ENCODE peak calls at places on chromosomes 16 and 17, in eight cellular contexts. One of them, this sample, is unnamed.

GRCh38 chr17:68576137-68576536 is 25.0 kb downstream of the FAM20A start:
- DNase-seq in hepatocyte: no peak
- DNase-seq in osteocyte: no peak
- DNase-seq in B cell: no peak
- DNase-seq in NCI-H1105 treated with DMSO at 0.1 percent for 48 hours: no peak
- DNase-seq in stimulated activated CD4-positive, alpha-beta T cell treated with anti-CD3 and anti-CD28 coated beads, Interleukin-15, amount 100 ng/mL, for 48 hours: no peak
- DNase-seq in pancreas: no peak
- DNase-seq in CD4-positive, alpha-beta T cell: no peak
- DNase-seq in this sample: no peak

GRCh38 chr17:2101448-2102257 is 46.8 kb downstream of the HIC1 start:
- DNase-seq in hepatocyte: no peak
- DNase-seq in osteocyte: no peak
- DNase-seq in B cell: no peak
- DNase-seq in NCI-H1105 treated with DMSO at 0.1 percent for 48 hours: peak
- DNase-seq in stimulated activated CD4-positive, alpha-beta T cell treated with anti-CD3 and anti-CD28 coated beads, Interleukin-15, amount 100 ng/mL, for 48 hours: peak
- DNase-seq in pancreas: peak
- DNase-seq in CD4-positive, alpha-beta T cell: no peak
- DNase-seq in this sample: peak

GRCh38 chr17:77489898-77490265 is 349.1 kb downstream of the SEC14L1 start:
- DNase-seq in hepatocyte: no peak
- DNase-seq in osteocyte: no peak
- DNase-seq in B cell: no peak
- DNase-seq in NCI-H1105 treated with DMSO at 0.1 percent for 48 hours: no peak
- DNase-seq in stimulated activated CD4-positive, alpha-beta T cell treated with anti-CD3 and anti-CD28 coated beads, Interleukin-15, amount 100 ng/mL, for 48 hours: no peak
- DNase-seq in pancreas: peak
- DNase-seq in CD4-positive, alpha-beta T cell: no peak
- DNase-seq in this sample: no peak

GRCh38 chr16:57711-58110 is 4.1 kb downstream of the SNRNP25 start:
- DNase-seq in hepatocyte: no peak
- DNase-seq in osteocyte: no peak
- DNase-seq in B cell: peak
- DNase-seq in NCI-H1105 treated with DMSO at 0.1 percent for 48 hours: no peak
- DNase-seq in stimulated activated CD4-positive, alpha-beta T cell treated with anti-CD3 and anti-CD28 coated beads, Interleukin-15, amount 100 ng/mL, for 48 hours: no peak
- DNase-seq in pancreas: peak
- DNase-seq in CD4-positive, alpha-beta T cell: no peak
- DNase-seq in this sample: no peak

GRCh38 chr17:68776451-68776850 is 175.3 kb upstream of the FAM20A start:
- DNase-seq in hepatocyte: no peak
- DNase-seq in osteocyte: no peak
- DNase-seq in B cell: no peak
- DNase-seq in NCI-H1105 treated with DMSO at 0.1 percent for 48 hours: no peak
- DNase-seq in stimulated activated CD4-positive, alpha-beta T cell treated with anti-CD3 and anti-CD28 coated beads, Interleukin-15, amount 100 ng/mL, for 48 hours: no peak
- DNase-seq in pancreas: no peak
- DNase-seq in CD4-positive, alpha-beta T cell: no peak
- DNase-seq in this sample: no peak

GRCh38 chr17:47695664-47696376 is 1.9 kb downstream of the TBKBP1 start:
- DNase-seq in hepatocyte: no peak
- DNase-seq in osteocyte: no peak
- DNase-seq in B cell: peak
- DNase-seq in NCI-H1105 treated with DMSO at 0.1 percent for 48 hours: no peak
- DNase-seq in stimulated activated CD4-positive, alpha-beta T cell treated with anti-CD3 and anti-CD28 coated beads, Interleukin-15, amount 100 ng/mL, for 48 hours: no peak
- DNase-seq in pancreas: no peak
- DNase-seq in CD4-positive, alpha-beta T cell: no peak
- DNase-seq in this sample: no peak

GRCh38 chr17:1787301-1787902 is 25.5 kb downstream of the SERPINF1 start:
- DNase-seq in hepatocyte: peak
- DNase-seq in osteocyte: peak
- DNase-seq in B cell: no peak
- DNase-seq in NCI-H1105 treated with DMSO at 0.1 percent for 48 hours: no peak
- DNase-seq in stimulated activated CD4-positive, alpha-beta T cell treated with anti-CD3 and anti-CD28 coated beads, Interleukin-15, amount 100 ng/mL, for 48 hours: no peak
- DNase-seq in pancreas: peak
- DNase-seq in CD4-positive, alpha-beta T cell: no peak
- DNase-seq in this sample: no peak

GRCh38 chr17:80365983-80366382 is 49.0 kb upstream of the ENDOV start:
- DNase-seq in hepatocyte: no peak
- DNase-seq in osteocyte: no peak
- DNase-seq in B cell: no peak
- DNase-seq in NCI-H1105 treated with DMSO at 0.1 percent for 48 hours: no peak
- DNase-seq in stimulated activated CD4-positive, alpha-beta T cell treated with anti-CD3 and anti-CD28 coated beads, Interleukin-15, amount 100 ng/mL, for 48 hours: no peak
- DNase-seq in pancreas: no peak
- DNase-seq in CD4-positive, alpha-beta T cell: no peak
- DNase-seq in this sample: no peak

GRCh38 chr17:41592601-41593305 is 6.1 kb upstream of the KRT14 start:
- DNase-seq in hepatocyte: no peak
- DNase-seq in osteocyte: no peak
- DNase-seq in B cell: no peak
- DNase-seq in NCI-H1105 treated with DMSO at 0.1 percent for 48 hours: no peak
- DNase-seq in stimulated activated CD4-positive, alpha-beta T cell treated with anti-CD3 and anti-CD28 coated beads, Interleukin-15, amount 100 ng/mL, for 48 hours: no peak
- DNase-seq in pancreas: no peak
- DNase-seq in CD4-positive, alpha-beta T cell: no peak
- DNase-seq in this sample: no peak

GRCh38 chr16:84700518-84701277 is 898 bp downstream of the USP10 start:
- DNase-seq in hepatocyte: peak
- DNase-seq in osteocyte: no peak
- DNase-seq in B cell: no peak
- DNase-seq in NCI-H1105 treated with DMSO at 0.1 percent for 48 hours: no peak
- DNase-seq in stimulated activated CD4-positive, alpha-beta T cell treated with anti-CD3 and anti-CD28 coated beads, Interleukin-15, amount 100 ng/mL, for 48 hours: no peak
- DNase-seq in pancreas: no peak
- DNase-seq in CD4-positive, alpha-beta T cell: peak
- DNase-seq in this sample: peak

GRCh38 chr17:74712756-74713155 is at the start of gene CD300LF:
- DNase-seq in hepatocyte: no peak
- DNase-seq in osteocyte: no peak
- DNase-seq in B cell: peak
- DNase-seq in NCI-H1105 treated with DMSO at 0.1 percent for 48 hours: no peak
- DNase-seq in stimulated activated CD4-positive, alpha-beta T cell treated with anti-CD3 and anti-CD28 coated beads, Interleukin-15, amount 100 ng/mL, for 48 hours: no peak
- DNase-seq in pancreas: no peak
- DNase-seq in CD4-positive, alpha-beta T cell: no peak
- DNase-seq in this sample: no peak

GRCh38 chr17:41308918-41309359 is at the start of gene KRTAP16-1:
- DNase-seq in hepatocyte: no peak
- DNase-seq in osteocyte: no peak
- DNase-seq in B cell: no peak
- DNase-seq in NCI-H1105 treated with DMSO at 0.1 percent for 48 hours: no peak
- DNase-seq in stimulated activated CD4-positive, alpha-beta T cell treated with anti-CD3 and anti-CD28 coated beads, Interleukin-15, amount 100 ng/mL, for 48 hours: peak
- DNase-seq in pancreas: peak
- DNase-seq in CD4-positive, alpha-beta T cell: no peak
- DNase-seq in this sample: peak

GRCh38 chr16:51759999-51760398 is 608.9 kb upstream of the SALL1 start:
- DNase-seq in hepatocyte: no peak
- DNase-seq in osteocyte: no peak
- DNase-seq in B cell: no peak
- DNase-seq in NCI-H1105 treated with DMSO at 0.1 percent for 48 hours: no peak
- DNase-seq in stimulated activated CD4-positive, alpha-beta T cell treated with anti-CD3 and anti-CD28 coated beads, Interleukin-15, amount 100 ng/mL, for 48 hours: no peak
- DNase-seq in pancreas: no peak
- DNase-seq in CD4-positive, alpha-beta T cell: no peak
- DNase-seq in this sample: no peak

GRCh38 chr17:43550754-43551153 is 4.6 kb upstream of the ETV4 start:
- DNase-seq in hepatocyte: no peak
- DNase-seq in osteocyte: no peak
- DNase-seq in B cell: no peak
- DNase-seq in NCI-H1105 treated with DMSO at 0.1 percent for 48 hours: no peak
- DNase-seq in stimulated activated CD4-positive, alpha-beta T cell treated with anti-CD3 and anti-CD28 coated beads, Interleukin-15, amount 100 ng/mL, for 48 hours: no peak
- DNase-seq in pancreas: no peak
- DNase-seq in CD4-positive, alpha-beta T cell: no peak
- DNase-seq in this sample: no peak

GRCh38 chr16:4660454-4661007 is 32.8 kb upstream of the NUDT16L1 start:
- DNase-seq in hepatocyte: peak
- DNase-seq in osteocyte: no peak
- DNase-seq in B cell: no peak
- DNase-seq in NCI-H1105 treated with DMSO at 0.1 percent for 48 hours: no peak
- DNase-seq in stimulated activated CD4-positive, alpha-beta T cell treated with anti-CD3 and anti-CD28 coated beads, Interleukin-15, amount 100 ng/mL, for 48 hours: peak
- DNase-seq in pancreas: no peak
- DNase-seq in CD4-positive, alpha-beta T cell: peak
- DNase-seq in this sample: peak

GRCh38 chr17:13135496-13135895 is 117.7 kb upstream of the ELAC2 start:
- DNase-seq in hepatocyte: no peak
- DNase-seq in osteocyte: no peak
- DNase-seq in B cell: no peak
- DNase-seq in NCI-H1105 treated with DMSO at 0.1 percent for 48 hours: no peak
- DNase-seq in stimulated activated CD4-positive, alpha-beta T cell treated with anti-CD3 and anti-CD28 coated beads, Interleukin-15, amount 100 ng/mL, for 48 hours: no peak
- DNase-seq in pancreas: no peak
- DNase-seq in CD4-positive, alpha-beta T cell: no peak
- DNase-seq in this sample: no peak

GRCh38 chr16:2257726-2258125 is 6.3 kb upstream of the ECI1 start:
- DNase-seq in hepatocyte: no peak
- DNase-seq in osteocyte: no peak
- DNase-seq in B cell: no peak
- DNase-seq in NCI-H1105 treated with DMSO at 0.1 percent for 48 hours: no peak
- DNase-seq in stimulated activated CD4-positive, alpha-beta T cell treated with anti-CD3 and anti-CD28 coated beads, Interleukin-15, amount 100 ng/mL, for 48 hours: no peak
- DNase-seq in pancreas: peak
- DNase-seq in CD4-positive, alpha-beta T cell: no peak
- DNase-seq in this sample: no peak

GRCh38 chr17:32936894-32937500 is 9.0 kb downstream of the TMEM98 start:
- DNase-seq in hepatocyte: peak
- DNase-seq in osteocyte: no peak
- DNase-seq in B cell: peak
- DNase-seq in NCI-H1105 treated with DMSO at 0.1 percent for 48 hours: peak
- DNase-seq in stimulated activated CD4-positive, alpha-beta T cell treated with anti-CD3 and anti-CD28 coated beads, Interleukin-15, amount 100 ng/mL, for 48 hours: peak
- DNase-seq in pancreas: peak
- DNase-seq in CD4-positive, alpha-beta T cell: peak
- DNase-seq in this sample: peak

GRCh38 chr17:79965806-79966205 is 69.9 kb downstream of the TBC1D16 start:
- DNase-seq in hepatocyte: no peak
- DNase-seq in osteocyte: no peak
- DNase-seq in B cell: no peak
- DNase-seq in NCI-H1105 treated with DMSO at 0.1 percent for 48 hours: no peak
- DNase-seq in stimulated activated CD4-positive, alpha-beta T cell treated with anti-CD3 and anti-CD28 coated beads, Interleukin-15, amount 100 ng/mL, for 48 hours: no peak
- DNase-seq in pancreas: peak
- DNase-seq in CD4-positive, alpha-beta T cell: no peak
- DNase-seq in this sample: no peak

GRCh38 chr17:67531291-67531690 is 154.2 kb downstream of the PITPNC1 start:
- DNase-seq in hepatocyte: no peak
- DNase-seq in osteocyte: no peak
- DNase-seq in B cell: no peak
- DNase-seq in NCI-H1105 treated with DMSO at 0.1 percent for 48 hours: no peak
- DNase-seq in stimulated activated CD4-positive, alpha-beta T cell treated with anti-CD3 and anti-CD28 coated beads, Interleukin-15, amount 100 ng/mL, for 48 hours: no peak
- DNase-seq in pancreas: no peak
- DNase-seq in CD4-positive, alpha-beta T cell: no peak
- DNase-seq in this sample: no peak

GRCh38 chr17:64063088-64063487 is 42.7 kb upstream of the ICAM2 start:
- DNase-seq in hepatocyte: no peak
- DNase-seq in osteocyte: no peak
- DNase-seq in B cell: peak
- DNase-seq in NCI-H1105 treated with DMSO at 0.1 percent for 48 hours: no peak
- DNase-seq in stimulated activated CD4-positive, alpha-beta T cell treated with anti-CD3 and anti-CD28 coated beads, Interleukin-15, amount 100 ng/mL, for 48 hours: no peak
- DNase-seq in pancreas: no peak
- DNase-seq in CD4-positive, alpha-beta T cell: no peak
- DNase-seq in this sample: no peak

GRCh38 chr16:66977341-66978113 is 10.9 kb upstream of the CES4A start:
- DNase-seq in hepatocyte: peak
- DNase-seq in osteocyte: peak
- DNase-seq in B cell: peak
- DNase-seq in NCI-H1105 treated with DMSO at 0.1 percent for 48 hours: peak
- DNase-seq in stimulated activated CD4-positive, alpha-beta T cell treated with anti-CD3 and anti-CD28 coated beads, Interleukin-15, amount 100 ng/mL, for 48 hours: peak
- DNase-seq in pancreas: peak
- DNase-seq in CD4-positive, alpha-beta T cell: peak
- DNase-seq in this sample: peak

GRCh38 chr16:19746561-19746960 is 28.5 kb downstream of the IQCK start:
- DNase-seq in hepatocyte: no peak
- DNase-seq in osteocyte: no peak
- DNase-seq in B cell: no peak
- DNase-seq in NCI-H1105 treated with DMSO at 0.1 percent for 48 hours: no peak
- DNase-seq in stimulated activated CD4-positive, alpha-beta T cell treated with anti-CD3 and anti-CD28 coated beads, Interleukin-15, amount 100 ng/mL, for 48 hours: no peak
- DNase-seq in pancreas: no peak
- DNase-seq in CD4-positive, alpha-beta T cell: no peak
- DNase-seq in this sample: no peak

This sample was measured in T-helper 9 cell.